ENCODE peak calls at places on chromosomes 4 and X, in six cellular contexts. V is H1, K is tibial artery, C is suprapubic skin, S is prostate gland, B is upper lobe of right lung. E is an unnamed sample.

GRCh38 chrX:17465201-17465600 is 90.2 kb downstream of the NHS start:
- DNase-seq in V (no peak), K (no peak), C (no peak), S (no peak), B (no peak), E (no peak)

GRCh38 chr4:77905651-77906263 is 43.1 kb downstream of the MRPL1 start:
- DNase-seq in V (no peak), K (no peak), C (no peak), S (no peak), B (no peak), E (no peak)

GRCh38 chr4:56863441-56864129 is 42.1 kb upstream of the SPINK2 start:
- DNase-seq in V (no peak), K (no peak), C (no peak), S (no peak), B (peak; percentile 1), E (no peak)

GRCh38 chr4:17489123-17489522 is 22.8 kb downstream of the QDPR start:
- DNase-seq in V (no peak), K (no peak), C (no peak), S (no peak), B (no peak), E (no peak)

GRCh38 chr4:7839856-7840255 is 99.8 kb downstream of the AFAP1 start:
- DNase-seq in V (no peak), K (no peak), C (no peak), S (no peak), B (no peak), E (no peak)

GRCh38 chr4:4875147-4875546 is 15.7 kb downstream of the MSX1 start:
- DNase-seq in V (no peak), K (no peak), C (no peak), S (no peak), B (no peak), E (no peak)

GRCh38 chr4:5774416-5775056 is 63.5 kb downstream of the EVC start:
- DNase-seq in V (no peak), K (no peak), C (no peak), S (no peak), B (peak; percentile 2), E (peak; percentile 43)

GRCh38 chr4:88177981-88178632 is 19.7 kb upstream of the ABCG2 start:
- DNase-seq in V (peak; percentile 82), K (peak; percentile 25), C (no peak), S (no peak), B (no peak), E (no peak)

GRCh38 chr4:99815597-99816011 is 1.0 kb upstream of the DAPP1 start:
- DNase-seq in V (no peak), K (no peak), C (no peak), S (peak; percentile 59), B (peak; percentile 66), E (no peak)

GRCh38 chr4:161238033-161238432 is 925.8 kb downstream of the FSTL5 start:
- DNase-seq in V (no peak), K (no peak), C (no peak), S (no peak), B (no peak), E (no peak)

GRCh38 chrX:54423161-54423888 is 16.9 kb upstream of the TSR2 start:
- DNase-seq in V (no peak), K (no peak), C (no peak), S (no peak), B (no peak), E (no peak)

GRCh38 chr4:158805628-158806471 is 37.0 kb downstream of the FNIP2 start:
- DNase-seq in V (no peak), K (peak; percentile 49), C (no peak), S (peak; percentile 43), B (no peak), E (no peak)

GRCh38 chrX:116272881-116273280 is 102.3 kb downstream of the AGTR2 start:
- DNase-seq in V (no peak), K (no peak), C (no peak), S (no peak), B (no peak), E (no peak)

GRCh38 chrX:39261446-39262147 is 460.3 kb downstream of the MID1IP1 start:
- DNase-seq in V (no peak), K (no peak), C (no peak), S (no peak), B (no peak), E (no peak)

GRCh38 chr4:53721276-53721675 is 130.0 kb upstream of the LNX1 start:
- DNase-seq in V (no peak), K (no peak), C (no peak), S (no peak), B (no peak), E (no peak)

GRCh38 chr4:112910109-112910736 is 139.2 kb upstream of the ANK2 start:
- DNase-seq in V (no peak), K (no peak), C (no peak), S (no peak), B (no peak), E (no peak)

GRCh38 chrX:153526801-153527599 is 9.6 kb downstream of the ATP2B3 start:
- DNase-seq in V (no peak), K (no peak), C (no peak), S (no peak), B (no peak), E (no peak)

GRCh38 chr4:120877021-120877420 is 45.5 kb downstream of the PRDM5 start:
- DNase-seq in V (no peak), K (no peak), C (no peak), S (no peak), B (no peak), E (no peak)

GRCh38 chrX:150635952-150636351 is 57.2 kb upstream of the MTMR1 start:
- DNase-seq in V (no peak), K (no peak), C (no peak), S (no peak), B (no peak), E (no peak)

GRCh38 chr4:154456240-154456639 is 35.4 kb downstream of the DCHS2 start:
- DNase-seq in V (no peak), K (no peak), C (no peak), S (no peak), B (no peak), E (no peak)

GRCh38 chr4:99998062-99998880 is 48.2 kb upstream of the H2AZ1 start:
- DNase-seq in V (no peak), K (no peak), C (no peak), S (no peak), B (no peak), E (no peak)

GRCh38 chr4:169256101-169256612 is 14.6 kb downstream of the SH3RF1 start:
- DNase-seq in V (no peak), K (no peak), C (no peak), S (no peak), B (no peak), E (no peak)

GRCh38 chr4:59945716-59946115 is 1254.4 kb upstream of the ADGRL3 start:
- DNase-seq in V (no peak), K (no peak), C (no peak), S (no peak), B (no peak), E (no peak)

GRCh38 chr4:156898373-156899117 is 73.1 kb downstream of the PDGFC start:
- DNase-seq in V (no peak), K (no peak), C (no peak), S (no peak), B (no peak), E (no peak)

GRCh38 chr4:188434686-188435085 is 295.4 kb downstream of the TRIML1 start:
- DNase-seq in V (no peak), K (no peak), C (no peak), S (no peak), B (no peak), E (no peak)
- TF ChIP-seq CTCF in V (no peak), K (no peak), C (no peak), S (no peak), B (no peak), E (no peak)

DNA sequence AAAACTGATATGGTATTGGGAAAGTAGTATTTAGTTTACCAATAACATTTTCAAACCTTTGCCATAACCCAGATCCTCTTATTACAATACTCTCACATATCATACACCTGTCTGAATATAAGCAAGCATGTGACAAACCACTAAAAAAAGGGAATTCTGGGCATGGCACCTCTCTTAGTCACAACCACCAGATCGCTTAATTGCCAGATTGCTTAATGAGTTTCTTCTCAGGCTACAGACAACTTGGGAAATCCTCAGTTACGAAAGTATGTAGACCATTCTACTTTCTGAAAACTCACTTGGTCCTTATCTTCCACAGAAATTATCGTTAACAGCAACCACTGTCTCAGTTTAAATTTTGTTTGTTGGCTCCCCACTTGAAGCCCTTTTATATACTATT is 2.1 kb downstream of the NAF1 start:
- DNase-seq in V (no peak), K (no peak), C (no peak), S (no peak), B (no peak), E (no peak)
- H3K4me3 ChIP-seq in V (peak overlapping the region; percentile 87), K (peak overlapping the region; percentile 78), C (peak overlapping the region; percentile 76), S (peak overlapping the region; percentile 90), B (peak overlapping the region; percentile 86), E (peak overlapping the region; percentile 94)

GRCh38 chr4:149914521-149915115 is 99.0 kb upstream of the IQCM start:
- DNase-seq in V (no peak), K (no peak), C (no peak), S (no peak), B (no peak), E (no peak)
- H3K27ac ChIP-seq in V (no peak overlapping the region), K (no peak overlapping the region), C (no peak overlapping the region), S (no peak overlapping the region), B (no peak overlapping the region), E (no peak overlapping the region)

GRCh38 chr4:139453041-139453370 is 915 bp upstream of the RAB33B start:
- DNase-seq in V (no peak), K (no peak), C (no peak), S (peak; percentile 47), B (no peak), E (no peak)
- TF ChIP-seq CTCF in V (peak; percentile 46), K (peak; percentile 35), C (peak; percentile 31), S (peak; percentile 42), B (peak; percentile 45), E (no peak)

GRCh38 chrX:53280703-53281320 is 572 bp downstream of the IQSEC2 start:
- DNase-seq in V (no peak), K (peak; percentile 41), C (no peak), S (no peak), B (no peak), E (no peak)
- H3K4me3 ChIP-seq in V (peak overlapping the region; percentile 10), K (peak overlapping the region; percentile 57), C (peak overlapping the region; percentile 44), S (peak overlapping the region; percentile 16), B (peak overlapping the region; percentile 55), E (peak overlapping the region; percentile 62)

GRCh38 chr4:3820806-3821579 is 54.8 kb downstream of the ADRA2C start:
- DNase-seq in V (no peak), K (no peak), C (no peak), S (no peak), B (no peak), E (no peak)
- H3K27ac ChIP-seq in V (no peak overlapping the region), K (no peak overlapping the region), C (no peak overlapping the region), S (no peak overlapping the region), B (no peak overlapping the region), E (no peak overlapping the region)

GRCh38 chr4:177713454-177713853 is 271.2 kb upstream of the AGA start:
- DNase-seq in V (no peak), K (no peak), C (no peak), S (no peak), B (no peak), E (no peak)
- TF ChIP-seq CTCF in V (no peak), K (no peak), C (no peak), S (no peak), B (no peak), E (no peak)

DNA sequence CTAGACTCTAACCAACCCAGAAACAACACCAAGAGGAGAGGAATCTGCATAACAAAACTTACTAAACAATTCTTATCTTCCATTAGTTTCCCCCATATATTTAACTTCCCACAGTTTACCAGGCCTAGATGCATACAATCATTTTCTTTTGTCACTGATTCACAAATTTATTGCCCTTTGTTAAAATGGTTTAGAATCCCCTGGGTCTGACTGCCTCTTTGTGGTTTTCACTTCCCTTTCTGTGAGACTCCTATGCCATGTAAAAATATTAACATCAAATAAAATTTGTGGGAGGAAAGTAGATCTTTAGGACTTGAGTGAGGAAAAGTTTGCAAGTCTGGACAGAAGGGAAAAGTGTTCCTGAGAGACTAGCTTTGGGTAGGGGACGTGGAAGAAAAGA is 393.8 kb upstream of the CNKSR2 start:
- DNase-seq in V (no peak), K (no peak), C (no peak), S (no peak), B (no peak), E (no peak)
- H3K4me3 ChIP-seq in V (no peak overlapping the region), K (no peak overlapping the region), C (no peak overlapping the region), S (no peak overlapping the region), B (no peak overlapping the region), E (no peak overlapping the region)

E was measured in coronary artery.